ENCODE peak calls at places on chromosomes 6 and 20, in four cellular contexts. One of them, this sample, is unnamed.

GRCh38 chr20:21052241-21052640 is 53.9 kb downstream of the LINC00237 start:
- DNase-seq in WTC11: no peak
- DNase-seq in K562: no peak
- DNase-seq in GM12878: no peak
- DNase-seq in this sample: no peak

GRCh38 chr6:37483502-37483901 is 16.2 kb downstream of the CCDC167 start:
- DNase-seq in WTC11: no peak
- DNase-seq in K562: no peak
- DNase-seq in GM12878: no peak
- DNase-seq in this sample: no peak

GRCh38 chr6:33207569-33208088 is 671 bp upstream of the RING1 start:
- DNase-seq in WTC11: peak
- DNase-seq in K562: no peak
- DNase-seq in GM12878: no peak
- DNase-seq in this sample: no peak

GRCh38 chr6:11366934-11367637 is 134.6 kb upstream of the NEDD9 start:
- DNase-seq in WTC11: no peak
- DNase-seq in K562: no peak
- DNase-seq in GM12878: no peak
- DNase-seq in this sample: no peak

GRCh38 chr6:142846883-142847287 is 98.1 kb downstream of the HIVEP2 start:
- DNase-seq in WTC11: no peak
- DNase-seq in K562: no peak
- DNase-seq in GM12878: no peak
- DNase-seq in this sample: peak

GRCh38 chr20:9177278-9177677 is 108.4 kb downstream of the PLCB4 start:
- DNase-seq in WTC11: no peak
- DNase-seq in K562: no peak
- DNase-seq in GM12878: no peak
- DNase-seq in this sample: no peak

GRCh38 chr6:152155792-152156191 is 348.3 kb downstream of the ESR1 start:
- DNase-seq in WTC11: no peak
- DNase-seq in K562: no peak
- DNase-seq in GM12878: no peak
- DNase-seq in this sample: no peak

GRCh38 chr6:18613511-18613910 is 226.4 kb downstream of the RNF144B start:
- DNase-seq in WTC11: no peak
- DNase-seq in K562: no peak
- DNase-seq in GM12878: no peak
- DNase-seq in this sample: no peak

GRCh38 chr6:34143884-34144580 is 1.9 kb downstream of the GRM4 start:
- DNase-seq in WTC11: peak
- DNase-seq in K562: peak
- DNase-seq in GM12878: no peak
- DNase-seq in this sample: peak

GRCh38 chr20:24164360-24164759 is 175.8 kb upstream of the GGTLC1 start:
- DNase-seq in WTC11: peak
- DNase-seq in K562: peak
- DNase-seq in GM12878: no peak
- DNase-seq in this sample: peak

GRCh38 chr6:165573671-165574070 is 89.4 kb downstream of the PDE10A start:
- DNase-seq in WTC11: no peak
- DNase-seq in K562: no peak
- DNase-seq in GM12878: no peak
- DNase-seq in this sample: no peak

GRCh38 chr6:6390849-6391602 is 70.6 kb upstream of the F13A1 start:
- DNase-seq in WTC11: no peak
- DNase-seq in K562: no peak
- DNase-seq in GM12878: peak
- DNase-seq in this sample: no peak

GRCh38 chr20:24598346-24598745 is 128.9 kb downstream of the SYNDIG1 start:
- DNase-seq in WTC11: no peak
- DNase-seq in K562: no peak
- DNase-seq in GM12878: no peak
- DNase-seq in this sample: no peak

GRCh38 chr20:23536601-23537000 is 31.7 kb downstream of the CST9L start:
- DNase-seq in WTC11: no peak
- DNase-seq in K562: no peak
- DNase-seq in GM12878: no peak
- DNase-seq in this sample: no peak

GRCh38 chr6:43506667-43507471 is 3.3 kb downstream of the LRRC73 start:
- DNase-seq in WTC11: peak
- DNase-seq in K562: peak
- DNase-seq in GM12878: peak
- DNase-seq in this sample: peak

GRCh38 chr6:89944826-89945407 is 50.6 kb downstream of the GJA10 start:
- DNase-seq in WTC11: no peak
- DNase-seq in K562: no peak
- DNase-seq in GM12878: no peak
- DNase-seq in this sample: peak

GRCh38 chr6:89289710-89290109 is 25.4 kb downstream of the GABRR2 start:
- DNase-seq in WTC11: no peak
- DNase-seq in K562: no peak
- DNase-seq in GM12878: no peak
- DNase-seq in this sample: no peak

GRCh38 chr6:38272222-38272621 is 367.5 kb downstream of the BTBD9 start:
- DNase-seq in WTC11: no peak
- DNase-seq in K562: no peak
- DNase-seq in GM12878: no peak
- DNase-seq in this sample: no peak

GRCh38 chr6:88705601-88706000 is 257.8 kb downstream of the RNGTT start:
- DNase-seq in WTC11: no peak
- DNase-seq in K562: no peak
- DNase-seq in GM12878: peak
- DNase-seq in this sample: no peak

GRCh38 chr6:131687022-131687421 is 14.2 kb downstream of the OR2A4 start:
- DNase-seq in WTC11: no peak
- DNase-seq in K562: no peak
- DNase-seq in GM12878: no peak
- DNase-seq in this sample: no peak

DNA sequence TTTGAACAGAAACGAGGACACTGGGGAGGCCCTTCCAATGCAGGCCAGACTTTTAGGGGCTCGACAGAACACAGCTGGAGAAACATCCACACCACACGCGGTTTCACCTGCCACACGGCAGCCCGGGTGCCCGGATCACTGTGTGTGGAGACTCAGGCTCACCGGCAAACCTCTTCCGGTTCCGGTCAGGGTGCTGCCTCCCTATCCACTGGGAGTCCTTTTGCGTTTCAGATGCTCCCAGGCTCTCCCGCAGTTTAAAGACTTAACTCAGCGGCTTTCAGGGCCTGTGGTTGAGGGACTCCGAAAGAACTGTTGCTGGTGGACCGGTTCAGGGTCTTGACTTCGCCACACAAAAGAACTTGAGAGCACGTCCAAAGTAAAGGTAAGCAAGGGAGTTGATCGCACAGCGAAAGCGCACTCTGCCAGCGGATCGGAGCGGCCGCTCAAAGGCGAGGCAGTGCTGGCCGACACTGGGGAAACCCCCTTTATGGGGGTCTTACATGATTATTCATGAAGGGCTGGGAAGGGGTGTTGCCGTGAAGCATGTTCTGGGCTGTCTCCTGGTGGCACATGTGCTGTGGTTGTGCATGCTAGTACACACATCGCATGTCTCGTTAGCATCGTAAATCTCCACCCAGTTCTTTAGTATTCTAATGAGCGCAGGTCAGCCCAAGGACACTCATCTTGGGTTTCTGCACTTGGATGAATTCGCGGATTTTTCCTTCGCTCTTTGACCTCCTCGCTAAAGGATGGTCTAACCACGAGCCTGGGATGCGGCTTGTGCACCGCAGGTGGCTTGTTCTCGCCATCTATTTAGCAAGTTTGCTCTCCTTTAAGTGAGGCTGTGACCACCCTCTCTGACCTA is 180.3 kb downstream of the CDH26 start:
- DNase-seq in WTC11: no peak
- DNase-seq in K562: peak
- DNase-seq in GM12878: no peak
- DNase-seq in this sample: no peak
- TF ChIP-seq ETV6 in WTC11: no peak
- TF ChIP-seq ETV6 in K562: no peak
- TF ChIP-seq ETV6 in GM12878: no peak
- TF ChIP-seq ETV6 in this sample: no peak

DNA sequence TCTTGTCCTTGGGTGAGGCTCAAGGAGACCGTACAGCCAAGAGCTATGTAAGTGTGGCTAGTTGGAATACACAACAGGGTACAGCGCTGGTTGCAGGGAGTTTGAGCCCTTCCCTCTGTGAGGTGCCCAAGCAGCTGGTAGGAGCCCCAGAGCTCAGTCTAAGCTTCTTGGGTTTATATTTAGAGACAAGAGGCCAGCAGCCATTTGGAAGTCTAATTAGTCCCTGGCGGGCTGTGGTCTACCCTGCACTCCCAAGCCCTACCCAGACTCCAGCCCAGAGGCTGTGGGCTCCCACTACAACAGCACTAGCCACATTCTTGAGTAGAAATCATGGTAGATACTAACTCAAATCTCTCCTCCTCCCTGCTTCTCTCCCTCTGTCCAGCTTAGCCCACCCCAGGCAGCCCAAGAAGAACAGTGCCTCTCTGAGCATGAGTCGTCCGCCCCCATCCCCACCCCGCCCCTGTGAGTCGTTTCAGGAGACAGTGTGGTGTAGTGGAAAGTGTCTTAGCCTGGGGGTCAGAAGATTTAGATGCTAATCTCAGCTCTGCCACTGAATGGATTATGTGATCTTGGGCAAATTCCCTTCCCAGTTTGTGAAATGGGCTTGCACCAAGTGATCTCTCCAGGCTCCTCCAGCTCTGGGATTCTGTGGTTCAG is 37.8 kb downstream of the EIF2S2 start:
- DNase-seq in WTC11: no peak
- DNase-seq in K562: no peak
- DNase-seq in GM12878: no peak
- DNase-seq in this sample: no peak
- TF ChIP-seq ETV6 in WTC11: no peak
- TF ChIP-seq ETV6 in K562: no peak
- TF ChIP-seq ETV6 in GM12878: no peak
- TF ChIP-seq ETV6 in this sample: no peak

DNA sequence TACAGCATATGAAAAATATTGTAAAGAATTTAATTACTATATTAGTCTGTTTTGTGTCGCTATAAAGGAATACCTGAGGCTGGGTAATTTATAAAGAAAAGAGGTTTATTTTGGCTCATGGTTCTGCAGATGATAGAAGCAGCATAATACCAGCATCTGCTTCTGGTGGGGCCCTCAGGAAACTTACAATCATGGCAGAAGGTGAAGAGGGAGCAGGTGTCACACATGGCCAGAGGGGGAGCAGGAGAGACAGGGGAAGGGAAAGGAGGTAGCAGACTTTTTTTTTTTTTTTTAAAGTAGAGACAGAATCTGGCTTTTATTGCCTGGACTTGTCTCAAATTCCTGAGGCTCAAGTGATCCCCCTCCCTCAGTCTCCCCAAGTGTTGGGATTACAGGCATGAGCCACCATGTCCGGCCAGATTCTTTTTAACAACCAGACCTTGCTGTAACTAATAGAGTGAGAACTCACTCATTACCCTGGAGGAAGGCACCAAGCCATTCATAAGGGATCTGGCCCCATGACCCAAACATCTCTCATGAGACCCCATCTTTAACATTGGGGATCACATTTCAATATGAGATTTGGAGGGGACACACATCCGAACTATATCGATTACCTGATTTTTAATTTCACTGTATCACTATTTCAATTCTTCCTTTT is 64.6 kb downstream of the MAN1A1 start:
- DNase-seq in WTC11: peak
- DNase-seq in K562: peak
- DNase-seq in GM12878: no peak
- DNase-seq in this sample: peak
- TF ChIP-seq ETV6 in WTC11: no peak
- TF ChIP-seq ETV6 in K562: no peak
- TF ChIP-seq ETV6 in GM12878: no peak
- TF ChIP-seq ETV6 in this sample: no peak

DNA sequence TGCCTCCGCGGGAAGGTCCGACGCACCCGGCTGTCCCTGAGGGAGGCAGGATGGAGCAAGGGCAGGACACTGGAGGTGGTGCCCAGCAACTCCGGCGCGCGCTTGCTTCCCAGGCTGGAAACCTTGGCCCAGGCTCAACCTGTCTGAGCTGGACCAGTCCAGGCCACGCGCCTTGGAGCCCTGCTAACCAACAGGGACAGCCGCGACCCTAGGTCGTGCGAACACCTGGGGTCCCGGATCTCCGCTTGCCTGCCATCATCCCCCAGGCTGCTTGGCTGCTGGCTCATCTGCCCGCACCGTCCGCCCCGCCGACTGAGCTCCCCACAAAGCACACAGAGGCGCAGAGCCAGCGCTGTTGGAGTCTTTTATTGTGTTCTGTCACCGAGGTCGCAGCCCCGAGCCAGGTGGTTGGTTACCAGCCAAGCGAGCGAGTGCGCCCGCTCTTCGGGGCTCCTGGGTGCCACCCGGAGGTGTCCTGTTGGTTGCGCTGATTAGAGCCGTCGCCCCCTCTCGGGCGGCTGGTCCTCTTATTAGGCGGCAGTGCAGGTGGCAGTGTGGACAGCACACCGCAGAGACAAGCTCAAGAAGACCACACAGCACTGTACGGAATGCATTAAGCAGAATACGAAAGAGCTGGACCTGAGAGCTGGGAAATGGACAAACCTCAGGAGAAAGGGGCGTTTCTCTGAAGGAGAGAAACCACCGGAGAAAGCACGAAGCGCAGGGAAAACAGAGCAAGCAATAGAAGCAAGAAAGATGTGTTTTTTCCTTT is 3.8 kb downstream of the COL12A1 start:
- DNase-seq in WTC11: peak
- DNase-seq in K562: no peak
- DNase-seq in GM12878: no peak
- DNase-seq in this sample: no peak
- TF ChIP-seq ETV6 in WTC11: no peak
- TF ChIP-seq ETV6 in K562: no peak
- TF ChIP-seq ETV6 in GM12878: no peak
- TF ChIP-seq ETV6 in this sample: no peak

DNA sequence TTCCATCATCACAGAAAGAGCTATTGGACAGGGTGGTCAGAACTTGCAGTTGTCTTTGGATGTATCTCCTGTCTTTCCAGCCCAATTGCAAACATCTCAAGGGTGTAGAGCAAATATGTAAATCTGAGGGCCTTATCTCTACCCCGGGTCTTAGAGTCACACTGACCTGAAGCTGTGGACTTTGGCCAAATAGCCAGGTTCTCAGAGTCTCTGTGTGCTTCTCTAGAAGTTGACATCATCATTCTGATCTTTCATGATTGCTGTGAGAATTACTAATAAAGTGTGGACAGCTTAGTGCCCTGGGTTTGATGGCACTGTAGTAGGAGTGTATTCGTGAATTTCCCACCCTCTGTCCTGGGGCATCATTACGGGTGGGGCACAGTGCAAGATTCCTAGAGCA is 71.1 kb downstream of the SLC24A3 start:
- DNase-seq in WTC11: no peak
- DNase-seq in K562: no peak
- DNase-seq in GM12878: no peak
- DNase-seq in this sample: no peak
- TF ChIP-seq ETV6 in WTC11: no peak
- TF ChIP-seq ETV6 in K562: no peak
- TF ChIP-seq ETV6 in GM12878: no peak
- TF ChIP-seq ETV6 in this sample: no peak

This sample was measured in HepG2.